ENCODE peak calls at places on chromosomes 12 and 14, in eight cellular contexts. E is CD8-positive, alpha-beta memory T cell; Z is activated gamma-delta T cell treated with Interleukin-2 at 50 U/mL for 16 hours; H is SJSA1; R is HS-5; N is WTC11; Y is NCI-H1105 treated with DMSO at 0.1 percent for 48 hours; D is AG08396. S is an unnamed sample.

GRCh38 chr12:124024263-124024678 is 51.3 kb downstream of the ZNF664 start:
- DNase-seq in E (no peak), Z (no peak), H (no peak), R (no peak), N (no peak), Y (no peak), D (no peak), S (no peak)

GRCh38 chr14:92747701-92748258 is 647 bp downstream of the LGMN start:
- DNase-seq in E (no peak), Z (no peak), H (no peak), R (no peak), N (no peak), Y (no peak), D (peak; percentile 36), S (no peak)

GRCh38 chr12:115709410-115710065 is 568.0 kb downstream of the MED13L start:
- DNase-seq in E (no peak), Z (no peak), H (no peak), R (no peak), N (no peak), Y (peak; percentile 80), D (no peak), S (no peak)

GRCh38 chr14:23132970-23133369 is 13.9 kb upstream of the CEBPE start:
- DNase-seq in E (no peak), Z (no peak), H (no peak), R (no peak), N (no peak), Y (no peak), D (no peak), S (no peak)

GRCh38 chr12:28424965-28425364 is 234.7 kb downstream of the CCDC91 start:
- DNase-seq in E (no peak), Z (no peak), H (peak; percentile 51), R (no peak), N (no peak), Y (no peak), D (peak; percentile 36), S (no peak)

GRCh38 chr14:66920196-66920595 is 269.0 kb upstream of the GARIN2 start:
- DNase-seq in E (no peak), Z (no peak), H (no peak), R (no peak), N (no peak), Y (no peak), D (no peak), S (no peak)

GRCh38 chr14:61098711-61099110 is 117.7 kb downstream of the SLC38A6 start:
- DNase-seq in E (no peak), Z (no peak), H (no peak), R (no peak), N (no peak), Y (no peak), D (no peak), S (no peak)

GRCh38 chr12:113239811-113240331 is 18.6 kb downstream of the TPCN1 start:
- DNase-seq in E (no peak), Z (no peak), H (peak; percentile 74), R (no peak), N (no peak), Y (peak; percentile 6), D (no peak), S (peak; percentile 81)

GRCh38 chr12:93142881-93143280 is 213.8 kb upstream of the EEA1 start:
- DNase-seq in E (no peak), Z (no peak), H (no peak), R (no peak), N (no peak), Y (no peak), D (no peak), S (no peak)

GRCh38 chr12:15322164-15323054 is at the start of gene PTPRO:
- DNase-seq in E (no peak), Z (no peak), H (no peak), R (no peak), N (peak; percentile 70), Y (peak; percentile 83), D (peak; percentile 31), S (no peak)

GRCh38 chr14:36397357-36397756 is 76.9 kb upstream of the MBIP start:
- DNase-seq in E (no peak), Z (no peak), H (no peak), R (no peak), N (no peak), Y (no peak), D (no peak), S (no peak)

GRCh38 chr12:101298426-101298825 is 18.5 kb downstream of the UTP20 start:
- DNase-seq in E (no peak), Z (no peak), H (no peak), R (peak; percentile 90), N (no peak), Y (no peak), D (peak; percentile 28), S (no peak)

GRCh38 chr14:103221781-103222358 is 98.6 kb downstream of the TNFAIP2 start:
- DNase-seq in E (no peak), Z (no peak), H (no peak), R (no peak), N (no peak), Y (no peak), D (no peak), S (no peak)

GRCh38 chr12:107847430-107847829 is 72.9 kb downstream of the ASCL4 start:
- DNase-seq in E (no peak), Z (no peak), H (no peak), R (no peak), N (no peak), Y (peak; percentile 61), D (peak; percentile 15), S (no peak)

GRCh38 chr14:81408595-81408994 is 8.5 kb upstream of the STON2 start:
- DNase-seq in E (no peak), Z (no peak), H (no peak), R (no peak), N (no peak), Y (no peak), D (no peak), S (no peak)

GRCh38 chr12:76084277-76085158 is at the start of gene NAP1L1:
- DNase-seq in E (peak; percentile 96), Z (peak; percentile 96), H (peak; percentile 99), R (peak; percentile 90), N (peak; percentile 98), Y (peak; percentile 99), D (peak; percentile 97), S (peak; percentile 95)

GRCh38 chr14:97107760-97108159 is 310.6 kb downstream of the VRK1 start:
- DNase-seq in E (no peak), Z (no peak), H (no peak), R (no peak), N (no peak), Y (no peak), D (no peak), S (no peak)

GRCh38 chr14:77809011-77809410 is 9.1 kb downstream of the ADCK1 start:
- DNase-seq in E (no peak), Z (no peak), H (no peak), R (no peak), N (no peak), Y (no peak), D (no peak), S (no peak)

GRCh38 chr12:93050026-93050747 is 121.1 kb upstream of the EEA1 start:
- DNase-seq in E (no peak), Z (no peak), H (no peak), R (no peak), N (no peak), Y (no peak), D (peak; percentile 27), S (no peak)

GRCh38 chr14:63893701-63894458 is 41.1 kb downstream of the SYNE2 start:
- DNase-seq in E (no peak), Z (no peak), H (no peak), R (no peak), N (no peak), Y (no peak), D (peak; percentile 39), S (no peak)

GRCh38 chr12:130362060-130362459 is 24.4 kb downstream of the PIWIL1 start:
- DNase-seq in E (no peak), Z (no peak), H (no peak), R (no peak), N (no peak), Y (no peak), D (no peak), S (no peak)

GRCh38 chr12:74689071-74689655 is 151.5 kb downstream of the ATXN7L3B start:
- DNase-seq in E (peak; percentile 15), Z (no peak), H (no peak), R (peak; percentile 36), N (no peak), Y (peak; percentile 53), D (peak; percentile 14), S (no peak)

S was measured in HuH-7.